ENCODE peak calls at places on chromosomes 1 and 21, in six cellular contexts. C is thoracic aorta, T is endodermal cell, A is Caco-2, K is heart right ventricle, D is A549. Q is an unnamed sample.

GRCh38 chr1:30610917-30611316 is 112.5 kb downstream of the MATN1 start:
- DNase-seq in C (no peak), K (no peak), A (no peak), T (no peak), D (no peak), Q (no peak)

GRCh38 chr1:156492013-156492590 is 8.5 kb downstream of the MEF2D start:
- DNase-seq in T (no peak), C (no peak), D (no peak), A (no peak), K (no peak), Q (no peak)

GRCh38 chr1:17170571-17170970 is 34.4 kb upstream of the PADI1 start:
- DNase-seq in K (no peak), A (no peak), C (no peak), T (no peak), D (no peak), Q (no peak)

GRCh38 chr1:6581561-6582305 is 1.9 kb downstream of the ZBTB48 start:
- DNase-seq in T (no peak), C (no peak), K (no peak), A (no peak), D (no peak), Q (no peak)

GRCh38 chr1:24557220-24557619 is 1.3 kb downstream of the NCMAP start:
- DNase-seq in A (no peak), C (no peak), D (no peak), T (no peak), K (no peak), Q (no peak)

GRCh38 chr1:39671793-39672550 is at the start of gene NT5C1A:
- DNase-seq in A (no peak), K (peak; percentile 41), C (no peak), D (peak; percentile 10), T (peak; percentile 71), Q (no peak)

GRCh38 chr1:232452137-232452536 is 177.8 kb downstream of the SIPA1L2 start:
- DNase-seq in T (no peak), A (no peak), C (no peak), D (no peak), K (no peak), Q (peak; percentile 31)

GRCh38 chr1:117237701-117238413 is 27.1 kb upstream of the VTCN1 start:
- DNase-seq in C (no peak), D (no peak), A (no peak), T (no peak), K (no peak), Q (no peak)

GRCh38 chr1:55309786-55310516 is 94.8 kb upstream of the USP24 start:
- DNase-seq in A (no peak), T (peak; percentile 38), D (no peak), C (no peak), K (no peak), Q (no peak)

GRCh38 chr1:4962836-4963235 is 308.4 kb downstream of the AJAP1 start:
- DNase-seq in D (no peak), C (no peak), K (no peak), A (no peak), T (no peak), Q (no peak)

GRCh38 chr1:12447301-12447700 is 170.7 kb downstream of the DHRS3 start:
- DNase-seq in T (no peak), A (no peak), C (no peak), K (no peak), D (no peak), Q (no peak)

GRCh38 chr1:24921938-24922662 is 8.0 kb downstream of the RUNX3 start:
- DNase-seq in C (no peak), D (no peak), A (no peak), T (no peak), K (no peak), Q (no peak)

GRCh38 chr1:181141431-181141910 is 53.0 kb downstream of the IER5 start:
- DNase-seq in D (no peak), C (peak; percentile 61), A (no peak), K (no peak), T (no peak), Q (no peak)

GRCh38 chr1:167374014-167374413 is 144.3 kb downstream of the CD247 start:
- DNase-seq in A (no peak), T (peak; percentile 83), D (no peak), C (no peak), K (no peak), Q (no peak)

GRCh38 chr1:25837253-25837875 is 17.6 kb downstream of the MTFR1L start:
- DNase-seq in D (no peak), A (no peak), T (no peak), K (no peak), C (no peak), Q (no peak)

GRCh38 chr1:181128592-181129497 is 40.3 kb downstream of the IER5 start:
- DNase-seq in D (no peak), C (no peak), A (no peak), K (peak; percentile 28), T (peak; percentile 78), Q (no peak)

GRCh38 chr1:25622526-25622925 is 5.9 kb downstream of the MAN1C1 start:
- DNase-seq in T (peak; percentile 31), K (no peak), A (no peak), C (no peak), D (no peak), Q (no peak)

GRCh38 chr1:53807916-53808315 is 30.2 kb downstream of the NDC1 start:
- DNase-seq in D (no peak), T (no peak), K (no peak), A (no peak), C (no peak), Q (no peak)

GRCh38 chr1:66564250-66564649 is 30.3 kb downstream of the SGIP1 start:
- DNase-seq in D (peak; percentile 6), C (no peak), T (no peak), K (no peak), A (no peak), Q (no peak)

GRCh38 chr21:41350436-41351155 is 11.2 kb upstream of the MX2 start:
- DNase-seq in C (no peak), K (no peak), T (no peak), D (no peak), A (no peak), Q (no peak)

GRCh38 chr1:155499263-155499662 is 63.3 kb downstream of the ASH1L start:
- DNase-seq in C (no peak), A (no peak), T (no peak), K (no peak), D (no peak), Q (no peak)

DNA sequence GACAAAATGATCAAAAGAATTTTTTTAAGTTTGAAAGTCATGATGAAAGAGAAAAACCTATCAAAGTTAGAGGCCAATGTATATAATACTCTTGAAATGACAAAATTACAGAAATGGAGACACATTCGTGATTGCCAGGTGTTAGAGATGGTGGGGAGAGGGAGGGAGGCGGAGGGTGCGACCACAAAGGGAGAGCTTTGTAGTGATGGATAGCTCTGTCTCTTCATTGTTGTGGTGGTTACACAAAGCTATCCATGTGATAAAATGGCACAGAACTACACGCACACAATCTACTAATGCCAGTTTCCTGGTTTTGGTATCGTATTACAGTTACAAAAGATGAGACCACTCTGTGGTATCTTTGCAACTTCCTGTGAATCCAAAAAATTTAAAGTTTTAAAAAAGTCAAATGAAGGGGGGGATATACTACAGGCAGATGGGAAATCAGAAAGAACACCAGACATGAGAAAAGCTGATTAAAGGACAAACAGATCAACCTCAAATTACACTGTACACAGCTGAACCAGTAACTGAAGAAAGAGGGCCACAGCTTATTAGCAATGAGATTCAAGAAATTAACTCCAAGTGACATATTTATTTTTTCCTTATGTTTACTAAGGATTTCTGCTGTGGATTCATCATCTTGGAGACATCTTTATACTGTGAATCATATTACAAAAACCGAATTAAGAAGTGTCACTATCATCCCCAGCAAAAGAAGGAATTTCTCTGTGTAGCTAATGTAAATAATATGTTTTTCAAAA is 199.1 kb downstream of the SLC45A1 start:
- DNase-seq in D (no peak), C (no peak), A (no peak), K (no peak), T (no peak), Q (no peak)
- H3K4me3 ChIP-seq in D (no peak overlapping the region), C (no peak overlapping the region), A (no peak overlapping the region), K (no peak overlapping the region), T (no peak overlapping the region), Q (no peak overlapping the region)

GRCh38 chr1:22804333-22804906 is 93.8 kb downstream of the EPHB2 start:
- DNase-seq in D (no peak), K (no peak), A (no peak), C (no peak), T (no peak), Q (no peak)

GRCh38 chr1:22805672-22806038 is 95.0 kb downstream of the EPHB2 start:
- DNase-seq in K (no peak), T (peak; percentile 76), C (no peak), A (no peak), D (no peak), Q (no peak)

GRCh38 chr1:22804969-22805671 is 94.5 kb downstream of the EPHB2 start:
- DNase-seq in K (no peak), A (no peak), T (no peak), C (no peak), D (no peak), Q (no peak)

GRCh38 chr1:22801753-22802152 is 91.1 kb downstream of the EPHB2 start:
- DNase-seq in D (no peak), T (peak; percentile 79), A (no peak), C (no peak), K (no peak), Q (no peak)

GRCh38 chr1:22803833-22804232 is 93.2 kb downstream of the EPHB2 start:
- DNase-seq in T (no peak), D (no peak), C (no peak), K (no peak), A (no peak), Q (no peak)
- H3K4me1 ChIP-seq in T (peaks cover 7% of the 10 kb centered on the region), D (no peaks in the 10 kb centered on the region), C (peaks cover 2% of the 10 kb centered on the region), K (no peaks in the 10 kb centered on the region), A (no peaks in the 10 kb centered on the region), Q (no peaks in the 10 kb centered on the region)

GRCh38 chr21:43881918-43882317 is 16.9 kb downstream of the AGPAT3 start:
- DNase-seq in A (no peak), C (no peak), D (no peak), K (no peak), T (no peak), Q (no peak)

GRCh38 chr21:43885721-43886120 is 20.7 kb downstream of the AGPAT3 start:
- DNase-seq in T (no peak), D (no peak), A (no peak), C (no peak), K (no peak), Q (no peak)

GRCh38 chr21:43884861-43885370 is 19.9 kb downstream of the AGPAT3 start:
- DNase-seq in C (no peak), D (no peak), T (no peak), A (no peak), K (no peak), Q (no peak)

GRCh38 chr21:43882952-43883492 is 18.0 kb downstream of the AGPAT3 start:
- DNase-seq in K (no peak), T (no peak), A (no peak), C (no peak), D (no peak), Q (no peak)

GRCh38 chr21:43884012-43884860 is 19.2 kb downstream of the AGPAT3 start:
- DNase-seq in A (peak; percentile 96), K (peak; percentile 33), D (no peak), T (peak; percentile 91), C (no peak), Q (no peak)
- H3K4me3 ChIP-seq in A (no peak overlapping the region), K (no peak overlapping the region), D (no peak overlapping the region), T (peak overlapping the region; percentile 35), C (no peak overlapping the region), Q (no peak overlapping the region)

DNA sequence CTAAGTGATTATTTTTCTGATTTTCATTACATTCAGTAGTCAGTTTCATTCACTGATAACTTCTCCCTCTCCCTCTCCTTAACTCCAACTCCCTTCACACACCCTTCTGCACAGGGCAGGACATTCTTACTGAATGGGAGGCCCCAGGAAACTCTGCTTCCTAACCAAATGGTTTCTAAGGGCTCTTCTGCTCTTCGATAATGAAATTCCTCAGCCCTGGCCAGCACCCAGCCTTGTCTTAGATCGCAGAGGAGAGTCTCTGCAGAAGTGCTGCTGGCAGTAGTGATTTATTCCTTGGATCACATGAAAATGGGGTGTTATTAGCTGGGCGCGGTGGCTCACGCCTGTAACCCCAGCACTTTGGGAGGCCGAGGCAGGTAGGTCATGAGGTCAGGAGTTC is 16.4 kb downstream of the PLEKHM2 start:
- DNase-seq in K (no peak), A (no peak), T (no peak), D (no peak), C (no peak), Q (no peak)
- H3K4me1 ChIP-seq in K (peaks cover 44% of the 10 kb centered on the region), A (no peaks in the 10 kb centered on the region), T (no peaks in the 10 kb centered on the region), D (peaks cover 4% of the 10 kb centered on the region), C (peaks cover 41% of the 10 kb centered on the region), Q (no peaks in the 10 kb centered on the region)

Q was measured in HAP-1.